ENCODE peak calls at places on chromosome 17, in nine cellular contexts. K, V, A, T, G, N, B, U and Z are unnamed samples.
A peak's percentile ranks its signal among the peaks of the same experiment; 100 is the strongest.

GRCh38 chr17:17491546-17491988 is 4.6 kb downstream of the RASD1 start:
- DNase-seq in U (no peak), B (no peak), G (no peak), N (no peak), V (no peak), T (peak; percentile 73), K (no peak), A (no peak), Z (no peak)

GRCh38 chr17:63040816-63041215 is 74.8 kb downstream of the TANC2 start:
- DNase-seq in U (no peak), A (no peak), G (no peak), V (no peak), T (no peak), K (no peak), N (no peak), B (no peak), Z (peak; percentile 23)

GRCh38 chr17:43757171-43757660 is 1.4 kb downstream of the SOST start:
- DNase-seq in A (no peak), T (no peak), K (no peak), U (no peak), G (no peak), B (no peak), N (no peak), V (no peak), Z (no peak)

GRCh38 chr17:8801135-8801840 is 2.1 kb upstream of the MFSD6L start:
- DNase-seq in V (no peak), N (no peak), G (no peak), A (no peak), T (no peak), U (no peak), B (no peak), K (no peak), Z (no peak)

GRCh38 chr17:44086364-44087311 is 16.1 kb downstream of the G6PC3 start:
- DNase-seq in A (no peak), B (peak; percentile 92), N (no peak), U (no peak), V (peak; percentile 37), T (no peak), G (no peak), K (peak; percentile 92), Z (peak; percentile 65)

GRCh38 chr17:35214192-35214591 is 20.0 kb upstream of the SLC35G3 start:
- DNase-seq in V (no peak), B (no peak), A (peak; percentile 89), N (no peak), T (no peak), G (peak; percentile 87), K (no peak), U (no peak), Z (no peak)

GRCh38 chr17:43434902-43435319 is 36.1 kb downstream of the ARL4D start:
- DNase-seq in G (no peak), B (no peak), U (no peak), N (no peak), K (peak; percentile 82), A (no peak), V (peak; percentile 97), T (no peak), Z (no peak)

GRCh38 chr17:16282522-16282921 is 65.5 kb downstream of the PIGL start:
- DNase-seq in B (no peak), N (no peak), K (peak; percentile 94), U (peak; percentile 51), T (no peak), A (no peak), G (no peak), V (peak; percentile 66), Z (no peak)

GRCh38 chr17:71276071-71276470 is 844.7 kb upstream of the SOX9 start:
- DNase-seq in U (no peak), K (no peak), G (no peak), N (no peak), T (no peak), A (no peak), V (no peak), B (no peak), Z (no peak)

GRCh38 chr17:63772801-63773271 is 561 bp downstream of the CCDC47 start:
- DNase-seq in N (peak; percentile 20), V (no peak), G (no peak), U (no peak), T (no peak), K (peak; percentile 30), A (peak; percentile 20), B (no peak), Z (no peak)

GRCh38 chr17:53462393-53462811 is 360.3 kb upstream of the KIF2B start:
- DNase-seq in U (no peak), V (no peak), K (peak; percentile 65), N (no peak), G (no peak), B (no peak), A (no peak), T (no peak), Z (no peak)

GRCh38 chr17:59361916-59362810 is 30.7 kb downstream of the YPEL2 start:
- DNase-seq in A (peak; percentile 72), U (no peak), T (no peak), B (no peak), G (peak; percentile 65), V (no peak), N (no peak), K (peak; percentile 69), Z (no peak)

GRCh38 chr17:1071103-1071825 is 74.3 kb downstream of the TIMM22 start:
- DNase-seq in K (no peak), A (no peak), G (no peak), N (no peak), U (no peak), B (peak; percentile 40), V (no peak), T (peak; percentile 64), Z (no peak)

GRCh38 chr17:77718669-77718961 is 239.9 kb upstream of the TNRC6C start:
- DNase-seq in V (no peak), G (no peak), T (no peak), A (no peak), N (no peak), U (no peak), K (no peak), B (no peak), Z (no peak)

GRCh38 chr17:52537368-52537767 is 378.9 kb upstream of the CA10 start:
- DNase-seq in T (no peak), U (no peak), B (no peak), G (no peak), K (no peak), A (no peak), V (no peak), N (no peak), Z (no peak)

GRCh38 chr17:38729886-38730525 is at the start of gene CISD3:
- DNase-seq in U (no peak), V (peak; percentile 60), K (peak; percentile 86), T (peak; percentile 97), A (peak; percentile 85), G (peak; percentile 81), B (no peak), N (peak; percentile 64), Z (peak; percentile 89)

GRCh38 chr17:76888661-76889060 is 20.5 kb downstream of the MGAT5B start:
- DNase-seq in T (peak; percentile 44), B (no peak), A (no peak), U (no peak), G (no peak), N (no peak), V (no peak), K (no peak), Z (no peak)

GRCh38 chr17:80145076-80146075 is 1.6 kb downstream of the EIF4A3 start:
- DNase-seq in U (no peak), V (no peak), N (no peak), G (no peak), T (no peak), A (no peak), B (peak; percentile 9), K (peak; percentile 28), Z (no peak)

DNA sequence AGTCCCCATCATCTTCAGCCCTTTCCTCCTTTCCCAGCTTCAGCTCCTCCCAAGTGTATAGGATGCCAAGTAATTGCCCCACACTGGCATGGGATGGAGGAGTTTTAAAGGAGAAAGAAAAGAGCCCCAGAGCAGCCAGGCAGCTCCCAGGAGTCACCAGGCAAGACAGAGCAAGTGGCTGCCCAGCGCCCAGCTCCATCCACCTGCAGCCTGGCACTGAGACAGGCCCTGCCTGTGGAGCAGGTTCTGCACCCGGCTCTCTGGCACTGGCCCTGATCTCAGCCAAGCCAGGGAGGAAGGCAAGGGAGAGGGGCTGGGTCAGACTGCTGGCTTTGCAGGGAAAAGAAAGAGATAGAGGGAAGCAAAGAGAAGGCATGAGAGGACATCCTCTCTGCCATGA is 21.7 kb downstream of the FOXN1 start:
- DNase-seq in V (no peak), T (no peak), G (no peak), K (peak; percentile 54), B (no peak), U (no peak), N (no peak), A (no peak), Z (no peak)
- H3K4me1 ChIP-seq in V (no peaks in the 10 kb centered on the region), T (no peaks in the 10 kb centered on the region), G (no peaks in the 10 kb centered on the region), K (peaks cover 31% of the 10 kb centered on the region), B (peaks cover 16% of the 10 kb centered on the region), U (no peaks in the 10 kb centered on the region), N (no peaks in the 10 kb centered on the region), A (no peaks in the 10 kb centered on the region), Z (peaks cover 4% of the 10 kb centered on the region)

DNA sequence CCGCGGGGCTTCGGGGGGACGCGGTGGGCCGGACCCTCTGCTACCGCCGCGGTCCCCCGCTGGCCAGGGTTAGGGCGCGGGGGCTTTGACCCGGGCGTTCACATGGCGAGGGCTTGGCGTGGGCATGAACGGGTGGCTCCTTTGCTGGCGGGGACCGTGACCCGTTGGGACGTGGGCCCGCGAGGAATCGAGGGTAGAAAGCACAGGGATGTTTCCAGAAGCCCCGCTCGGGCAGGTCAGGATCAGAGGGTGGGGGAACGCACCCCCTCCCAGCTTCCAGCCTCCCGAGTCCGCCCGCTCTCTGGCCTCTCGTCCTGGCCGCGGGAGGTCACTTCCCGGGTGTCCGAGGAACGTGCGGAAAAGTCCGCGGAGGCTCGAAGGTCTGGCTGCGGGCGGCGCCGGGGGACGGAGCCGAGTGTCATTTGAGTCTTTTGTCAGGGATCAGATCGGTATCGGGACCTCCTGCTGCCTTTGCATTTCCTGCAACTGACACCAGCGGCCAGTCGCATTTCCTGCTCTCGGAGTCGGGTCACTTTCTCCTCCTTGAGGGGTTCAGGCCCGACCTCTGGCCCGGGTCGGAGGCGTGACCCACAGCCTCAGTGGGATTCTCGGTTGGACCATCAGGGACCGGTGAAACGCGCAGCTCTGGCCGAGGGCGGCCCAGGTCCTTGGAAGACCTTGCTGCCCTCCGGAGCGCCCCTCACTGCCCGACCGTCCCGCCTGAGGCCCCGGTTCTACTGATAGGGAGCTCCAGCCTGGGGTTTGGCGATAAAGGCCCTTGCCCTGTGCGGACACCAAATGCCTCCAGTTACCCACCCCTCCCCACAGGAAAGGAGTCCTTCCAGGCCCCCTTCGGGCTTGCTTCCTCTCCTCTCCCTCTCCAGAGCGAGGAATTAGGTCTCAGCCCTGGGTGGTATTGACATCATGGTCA is 702 bp upstream of the WNT3 start:
- DNase-seq in A (no peak), T (no peak), N (no peak), U (no peak), B (no peak), V (no peak), G (peak; percentile 10), K (no peak), Z (no peak)
- H3K4me1 ChIP-seq in A (peaks cover 17% of the 10 kb centered on the region), T (peaks cover 50% of the 10 kb centered on the region), N (no peaks in the 10 kb centered on the region), U (no peaks in the 10 kb centered on the region), B (no peaks in the 10 kb centered on the region), V (no peaks in the 10 kb centered on the region), G (peaks cover 16% of the 10 kb centered on the region), K (no peaks in the 10 kb centered on the region), Z (no peaks in the 10 kb centered on the region)

GRCh38 chr17:40097087-40097486 is 3.3 kb downstream of the NR1D1 start:
- DNase-seq in B (no peak), A (no peak), G (no peak), N (no peak), U (no peak), V (no peak), K (no peak), T (no peak), Z (no peak)
- H3K4me1 ChIP-seq in B (peaks cover 20% of the 10 kb centered on the region), A (peaks cover 75% of the 10 kb centered on the region), G (peaks cover 56% of the 10 kb centered on the region), N (peaks cover 8% of the 10 kb centered on the region), U (peaks cover 32% of the 10 kb centered on the region), V (peaks cover 20% of the 10 kb centered on the region), K (peaks cover 29% of the 10 kb centered on the region), T (peaks cover 98% of the 10 kb centered on the region), Z (peaks cover 32% of the 10 kb centered on the region)

GRCh38 chr17:3636154-3636907 is at the start of the genes CTNS and SHPK:
- DNase-seq in B (peak; percentile 97), K (peak; percentile 94), U (peak; percentile 64), T (peak; percentile 98), G (peak; percentile 95), V (peak; percentile 90), A (peak; percentile 94), N (peak; percentile 93), Z (peak; percentile 97)
- H3K4me1 ChIP-seq in B (peaks cover 7% of the 10 kb centered on the region), K (peaks cover 6% of the 10 kb centered on the region), U (peaks cover 4% of the 10 kb centered on the region), T (peaks cover 54% of the 10 kb centered on the region), G (peaks cover 3% of the 10 kb centered on the region), V (peaks cover 6% of the 10 kb centered on the region), A (no peaks in the 10 kb centered on the region), N (no peaks in the 10 kb centered on the region), Z (peaks cover 4% of the 10 kb centered on the region)